ENCODE peak calls at places on chromosomes 13 and 19, in five cellular contexts. M is H1, I is GM23338, A is GM12878, Y is HepG2. P is an unnamed sample.

GRCh38 chr13:104014803-104015645 is 948.8 kb upstream of the SLC10A2 start:
- DNase-seq in M (no peak), I (no peak), A (no peak), Y (no peak), P (no peak)

GRCh38 chr13:93947651-93948050 is 531.8 kb downstream of the DCT start:
- DNase-seq in M (no peak), I (no peak), A (no peak), Y (no peak), P (no peak)

GRCh38 chr13:90135558-90135957 is 1211.9 kb upstream of the MIR17HG start:
- DNase-seq in M (no peak), I (no peak), A (no peak), Y (no peak), P (no peak)

GRCh38 chr13:41668130-41668757 is 210.9 kb downstream of the RGCC start:
- DNase-seq in M (peak), I (peak), A (peak), Y (peak), P (peak)

GRCh38 chr13:22993148-22993547 is 187.6 kb upstream of the SGCG start:
- DNase-seq in M (no peak), I (no peak), A (no peak), Y (no peak), P (no peak)

GRCh38 chr13:67001363-67001762 is 228.8 kb downstream of the PCDH9 start:
- DNase-seq in M (no peak), I (peak), A (no peak), Y (no peak), P (no peak)

GRCh38 chr13:26873174-26873698 is 112.7 kb upstream of the GPR12 start:
- DNase-seq in M (no peak), I (peak), A (no peak), Y (no peak), P (no peak)

GRCh38 chr13:74361274-74361673 is 227.1 kb upstream of the KLF12 start:
- DNase-seq in M (no peak), I (no peak), A (no peak), Y (no peak), P (no peak)

GRCh38 chr19:42290523-42291436 is 11.2 kb upstream of the PRR19 start:
- DNase-seq in M (no peak), I (peak), A (no peak), Y (peak), P (no peak)

GRCh38 chr13:89660752-89661151 is 1686.7 kb upstream of the MIR17HG start:
- DNase-seq in M (no peak), I (no peak), A (no peak), Y (no peak), P (no peak)

GRCh38 chr13:28071424-28071823 is 29.0 kb downstream of the FLT3 start:
- DNase-seq in M (no peak), I (no peak), A (no peak), Y (no peak), P (no peak)

GRCh38 chr13:25267715-25268114 is 19.6 kb downstream of the MTMR6 start:
- DNase-seq in M (no peak), I (no peak), A (no peak), Y (no peak), P (no peak)

GRCh38 chr13:62931901-62932883 is 1516.5 kb upstream of the PCDH20 start:
- DNase-seq in M (no peak), I (no peak), A (no peak), Y (no peak), P (no peak)

GRCh38 chr19:12701596-12702282 is 5.3 kb upstream of the FBXW9 start:
- DNase-seq in M (no peak), I (no peak), A (no peak), Y (no peak), P (no peak)

GRCh38 chr19:750640-751423 is at the start of gene MISP:
- DNase-seq in M (no peak), I (no peak), A (no peak), Y (no peak), P (peak)

GRCh38 chr19:14554382-14554812 is 17.5 kb downstream of the NDUFB7 start:
- DNase-seq in M (no peak), I (peak), A (no peak), Y (peak), P (peak)

GRCh38 chr19:30711296-30711695 is 339.1 kb downstream of the ZNF536 start:
- DNase-seq in M (no peak), I (peak), A (no peak), Y (no peak), P (no peak)

GRCh38 chr19:2063824-2064223 is 12.8 kb upstream of the MKNK2 start:
- DNase-seq in M (no peak), I (no peak), A (no peak), Y (no peak), P (no peak)

GRCh38 chr13:37479901-37480300 is 118.7 kb downstream of the POSTN start:
- DNase-seq in M (no peak), I (no peak), A (no peak), Y (no peak), P (no peak)

GRCh38 chr19:17327654-17328516 is 6.8 kb downstream of the ANO8 start:
- DNase-seq in M (no peak), I (peak), A (no peak), Y (peak), P (peak)

GRCh38 chr13:96199315-96199714 is 109.4 kb downstream of the HS6ST3 start:
- DNase-seq in M (no peak), I (no peak), A (no peak), Y (no peak), P (no peak)

GRCh38 chr13:37068962-37069361 is 9.5 kb upstream of the SUPT20H start:
- DNase-seq in M (no peak), I (no peak), A (no peak), Y (no peak), P (no peak)

GRCh38 chr19:12000152-12000981 is 35.1 kb downstream of the ZNF433 start:
- DNase-seq in M (no peak), I (no peak), A (peak), Y (no peak), P (no peak)

GRCh38 chr19:10289836-10290438 is at the start of gene ICAM5:
- DNase-seq in M (no peak), I (peak), A (no peak), Y (no peak), P (peak)

DNA sequence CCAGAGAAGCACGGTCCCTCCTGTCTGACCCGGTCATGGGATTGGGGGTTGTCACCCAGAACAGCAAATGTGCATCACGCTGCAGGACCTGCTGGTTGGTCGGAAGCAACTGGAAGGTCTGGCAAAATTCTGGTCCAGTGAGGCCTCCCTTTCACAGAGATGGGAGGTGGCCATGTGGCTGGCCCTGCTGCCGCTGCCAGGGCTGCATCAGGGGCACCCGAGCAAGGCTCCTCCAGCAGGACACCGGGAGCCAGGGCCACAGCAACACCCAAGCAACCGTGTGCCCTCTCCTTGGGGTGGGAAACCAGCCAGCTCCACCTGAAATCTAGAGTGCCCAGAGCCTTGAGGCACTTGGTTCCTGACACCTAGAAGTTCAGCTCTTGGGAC is 11.5 kb upstream of the GAS6 start:
- DNase-seq in M (no peak), I (no peak), A (no peak), Y (no peak), P (no peak)
- TF ChIP-seq POLR2AphosphoS5 in M (no peak), I (no peak), A (no peak), Y (no peak), P (no peak)

GRCh38 chr13:112709825-112710783 is 20.3 kb downstream of the ATP11A start:
- DNase-seq in M (no peak), I (no peak), A (no peak), Y (no peak), P (no peak)

GRCh38 chr13:112713517-112714253 is 23.8 kb downstream of the ATP11A start:
- DNase-seq in M (no peak), I (no peak), A (no peak), Y (no peak), P (peak)

GRCh38 chr13:112712451-112712881 is 22.6 kb downstream of the ATP11A start:
- DNase-seq in M (no peak), I (no peak), A (no peak), Y (no peak), P (no peak)

GRCh38 chr13:112710855-112711527 is 21.2 kb downstream of the ATP11A start:
- DNase-seq in M (no peak), I (no peak), A (no peak), Y (no peak), P (no peak)

DNA sequence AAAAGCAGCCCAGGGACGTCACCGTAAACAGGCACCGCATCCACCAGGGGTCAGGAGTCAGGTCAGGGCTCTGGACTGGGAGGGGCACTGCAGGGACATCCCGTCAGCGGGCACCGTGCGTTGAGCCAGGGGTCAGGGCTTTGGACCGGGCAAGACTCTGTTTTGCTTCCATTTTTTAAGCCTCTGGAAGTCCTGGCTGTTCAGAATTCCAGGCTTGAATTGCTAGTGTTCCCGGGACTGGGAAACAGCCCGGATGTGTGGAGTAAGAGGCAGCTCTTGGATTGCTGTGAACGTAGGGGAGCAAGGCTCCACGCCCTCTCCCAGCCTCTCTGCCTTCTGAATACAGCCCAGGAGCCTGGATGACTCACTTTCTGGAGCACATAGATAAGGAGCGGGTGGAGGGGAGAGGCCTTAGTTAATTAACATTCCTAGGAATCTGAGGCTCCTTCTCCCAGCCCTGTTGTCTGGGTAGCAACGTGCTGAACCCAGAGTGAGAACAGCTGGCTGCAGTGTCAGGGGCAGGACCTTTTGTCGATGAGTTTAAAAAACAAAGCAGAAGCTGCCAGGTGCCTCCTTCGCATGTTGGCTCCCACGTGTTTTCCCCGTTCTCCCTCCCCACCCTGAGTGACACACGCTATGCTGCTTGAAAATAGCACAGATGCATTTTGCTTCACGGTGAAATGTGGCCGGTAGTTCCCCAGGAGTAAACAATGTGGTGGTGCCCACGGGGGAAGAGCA is 21.9 kb downstream of the ATP11A start:
- DNase-seq in M (peak), I (peak), A (no peak), Y (peak), P (peak)
- TF ChIP-seq CREB1 in M (peak), I (no peak), A (no peak), Y (peak), P (peak)

GRCh38 chr19:54211214-54211613 is 10.6 kb downstream of the RPS9 start:
- DNase-seq in M (no peak), I (no peak), A (no peak), Y (no peak), P (no peak)
- TF ChIP-seq POLR2AphosphoS5 in M (no peak), I (no peak), A (no peak), Y (no peak), P (no peak)

GRCh38 chr19:34313188-34313587 is 51.8 kb upstream of the GPI start:
- DNase-seq in M (no peak), I (no peak), A (no peak), Y (no peak), P (no peak)
- TF ChIP-seq CREB1 in M (no peak), I (no peak), A (no peak), Y (no peak), P (no peak)

P was measured in K562.